ENCODE peak calls at places on chromosomes 5 and 9, in four cellular contexts. R is WTC11, L is K562, Q is HepG2. D is an unnamed sample.

GRCh38 chr5:67679184-67679855 is 482.7 kb upstream of the CD180 start:
- DNase-seq in Q (no peak), R (no peak), L (no peak), D (no peak)

GRCh38 chr5:52554297-52554696 is 233.4 kb upstream of the ITGA1 start:
- DNase-seq in L (no peak), Q (no peak), R (no peak), D (no peak)

GRCh38 chr5:115418788-115419187 is 122.3 kb upstream of the CCDC112 start:
- DNase-seq in Q (no peak), L (no peak), R (no peak), D (no peak)

GRCh38 chr5:67196537-67197059 is at the start of gene CD180:
- DNase-seq in L (no peak), R (no peak), Q (no peak), D (no peak)

GRCh38 chr5:134026521-134027202 is 21.9 kb upstream of the VDAC1 start:
- DNase-seq in L (peak; percentile 69), Q (peak; percentile 75), R (peak; percentile 74), D (peak; percentile 81)

GRCh38 chr5:69528015-69528414 is 32.0 kb upstream of the GTF2H2C start:
- DNase-seq in Q (no peak), R (no peak), L (no peak), D (no peak)

GRCh38 chr9:128323192-128323730 is 622 bp downstream of the COQ4 start:
- DNase-seq in R (no peak), L (no peak), Q (no peak), D (no peak)

GRCh38 chr9:114958021-114958846 is 27.8 kb upstream of the TNFSF8 start:
- DNase-seq in Q (no peak), L (no peak), R (no peak), D (no peak)

GRCh38 chr5:61575103-61575502 is 243.0 kb downstream of the ZSWIM6 start:
- DNase-seq in L (peak; percentile 76), Q (no peak), R (no peak), D (no peak)

GRCh38 chr5:128777052-128777451 is 188.2 kb upstream of the SLC27A6 start:
- DNase-seq in Q (no peak), L (no peak), R (no peak), D (no peak)

GRCh38 chr9:108779506-108779905 is 76.3 kb downstream of the ACTL7B start:
- DNase-seq in R (no peak), Q (no peak), L (no peak), D (no peak)

GRCh38 chr5:78497573-78498533 is 137.4 kb downstream of the SCAMP1 start:
- DNase-seq in R (no peak), Q (no peak), L (no peak), D (no peak)

GRCh38 chr5:78500028-78500427 is 139.6 kb downstream of the SCAMP1 start:
- DNase-seq in L (no peak), Q (no peak), R (no peak), D (no peak)

GRCh38 chr5:78499485-78499884 is 139.1 kb downstream of the SCAMP1 start:
- DNase-seq in L (no peak), Q (no peak), R (no peak), D (no peak)

GRCh38 chr5:78495800-78496199 is 135.4 kb downstream of the SCAMP1 start:
- DNase-seq in R (peak; percentile 46), Q (no peak), L (no peak), D (no peak)

GRCh38 chr5:78496373-78496772 is 136.0 kb downstream of the SCAMP1 start:
- DNase-seq in R (no peak), Q (peak; percentile 15), L (no peak), D (no peak)
- TF ChIP-seq ELF4 in R (no peak), Q (no peak), L (no peak), D (no peak)

DNA sequence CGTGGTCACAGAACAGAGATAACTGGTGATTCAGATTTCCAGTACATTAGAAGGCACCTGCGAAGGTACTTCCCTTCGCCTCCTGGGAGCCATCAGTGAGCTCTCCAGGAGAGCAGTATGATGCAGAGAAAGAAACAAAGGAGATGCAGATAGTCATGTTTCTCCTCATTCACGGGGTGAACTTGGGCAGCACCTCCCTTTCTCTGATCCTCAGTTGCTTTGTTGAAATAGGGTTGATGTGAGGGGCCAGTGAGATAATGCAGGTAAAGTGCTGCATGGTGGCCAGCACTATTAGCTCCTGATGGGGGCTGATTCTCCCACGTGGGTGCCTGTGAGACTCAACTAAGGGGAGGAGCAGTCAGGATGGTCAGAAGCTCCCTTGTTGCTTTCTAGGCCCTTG is 46.6 kb upstream of the ZNF169 start:
- DNase-seq in R (no peak), Q (no peak), L (no peak), D (no peak)
- TF ChIP-seq ELF4 in R (no peak), Q (no peak), L (no peak), D (no peak)

GRCh38 chr5:96125335-96125891 is 163.8 kb upstream of the ELL2 start:
- DNase-seq in R (no peak), L (no peak), Q (peak; percentile 92), D (no peak)

GRCh38 chr5:96124589-96124988 is 162.9 kb upstream of the ELL2 start:
- DNase-seq in L (no peak), Q (no peak), R (no peak), D (no peak)

GRCh38 chr5:96129276-96129675 is 167.6 kb upstream of the ELL2 start:
- DNase-seq in L (no peak), R (no peak), Q (no peak), D (no peak)

GRCh38 chr5:96127538-96127937 is 165.9 kb upstream of the ELL2 start:
- DNase-seq in L (no peak), Q (no peak), R (no peak), D (no peak)

DNA sequence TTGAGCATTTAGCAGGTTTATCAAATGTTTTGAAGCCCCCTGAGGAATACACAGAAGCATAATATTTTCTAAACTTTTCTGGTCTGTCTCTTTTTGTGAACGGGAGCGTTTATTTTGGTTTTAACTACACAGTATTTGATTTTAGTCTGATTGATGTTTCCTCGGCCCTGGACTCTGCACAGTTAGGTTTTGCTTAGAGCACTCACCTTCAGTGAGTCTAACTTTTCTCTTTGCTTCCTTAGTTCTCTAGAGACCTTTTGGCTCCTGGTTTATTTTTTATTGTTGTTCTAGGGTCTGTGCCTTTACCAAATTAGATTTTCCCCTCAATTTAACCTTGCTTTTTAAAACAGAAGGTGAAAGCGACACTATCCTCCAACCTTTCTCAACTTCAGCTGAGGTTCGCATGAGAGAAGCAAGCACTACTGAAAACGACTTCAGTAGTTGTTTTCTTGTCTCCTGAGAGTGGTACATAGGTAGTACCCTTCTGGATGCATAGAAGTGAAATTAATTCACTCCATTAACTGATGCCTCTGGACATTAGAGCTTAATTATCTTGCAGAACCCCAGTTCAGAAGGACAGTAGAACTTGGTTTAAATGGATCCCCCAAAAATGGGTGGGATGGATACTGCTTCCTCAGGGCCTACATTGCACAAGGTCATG is 166.7 kb upstream of the ELL2 start:
- DNase-seq in R (no peak), Q (no peak), L (no peak), D (no peak)
- TF ChIP-seq ELF4 in R (no peak), Q (no peak), L (no peak), D (no peak)

DNA sequence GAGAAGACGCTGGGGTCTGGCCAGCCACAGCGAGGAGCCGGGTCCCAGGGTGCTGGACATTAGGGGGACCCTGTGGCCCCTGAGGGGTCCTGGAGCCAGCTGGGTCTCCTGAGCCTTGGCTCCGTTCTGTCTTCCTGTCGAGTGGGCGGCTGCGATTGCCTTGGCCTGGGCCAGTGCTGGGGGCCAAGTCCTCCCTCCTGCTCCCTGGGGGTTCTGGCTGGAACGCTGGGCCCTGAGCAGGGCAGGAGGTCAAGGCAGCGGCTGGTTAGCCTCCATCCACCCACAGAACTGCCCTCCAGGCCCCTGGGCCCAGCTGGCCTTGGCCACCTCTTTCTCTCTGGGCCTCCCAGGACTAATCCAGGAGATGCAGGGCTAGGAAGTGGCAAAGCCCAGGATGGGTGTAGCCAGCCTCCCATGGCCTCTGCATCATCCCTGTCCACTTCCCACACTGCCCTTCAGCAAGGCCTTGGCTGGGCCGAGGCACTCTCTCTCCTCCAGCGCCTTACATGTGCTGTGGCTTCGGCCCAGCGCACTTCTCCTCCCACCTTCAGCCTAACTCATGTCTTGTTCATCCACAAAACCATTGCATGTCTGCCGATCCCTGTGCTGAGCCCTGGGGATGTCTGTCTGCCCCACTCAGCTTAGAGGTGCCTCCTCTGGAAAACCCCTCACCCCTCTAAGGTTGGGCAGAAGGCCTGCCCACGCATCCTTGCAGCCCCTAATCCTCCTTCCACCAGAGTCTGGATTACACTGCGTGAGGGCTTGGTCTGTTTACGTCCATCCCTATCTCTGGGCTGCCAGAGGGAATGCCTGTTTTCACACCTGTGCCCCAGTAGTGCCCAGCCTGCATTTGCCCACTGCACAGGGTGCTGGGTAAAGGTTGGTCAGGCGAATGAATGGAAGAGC is 5.0 kb downstream of the LAMC3 start:
- DNase-seq in R (no peak), Q (no peak), L (no peak), D (no peak)
- TF ChIP-seq ELF4 in R (no peak), Q (no peak), L (no peak), D (no peak)

GRCh38 chr5:18276939-18277338 is 642.7 kb downstream of the TAF11L14 start:
- DNase-seq in Q (no peak), R (no peak), L (no peak), D (no peak)

GRCh38 chr5:18285257-18285656 is 651.0 kb downstream of the TAF11L14 start:
- DNase-seq in Q (no peak), R (no peak), L (no peak), D (no peak)

GRCh38 chr5:18281947-18282557 is 647.8 kb downstream of the TAF11L14 start:
- DNase-seq in Q (peak; percentile 17), R (no peak), L (peak; percentile 4), D (peak; percentile 32)
- TF ChIP-seq ELF4 in Q (no peak), R (no peak), L (no peak), D (no peak)

GRCh38 chr9:131968632-131969031 is 111.0 kb downstream of the MED27 start:
- DNase-seq in Q (no peak), R (no peak), L (no peak), D (no peak)
- TF ChIP-seq ELF4 in Q (no peak), R (no peak), L (no peak), D (no peak)

GRCh38 chr9:135347461-135347860 is 132.1 kb upstream of the PPP1R26 start:
- DNase-seq in L (no peak), R (no peak), Q (no peak), D (no peak)

GRCh38 chr9:135348076-135348787 is 131.3 kb upstream of the PPP1R26 start:
- DNase-seq in Q (no peak), R (no peak), L (no peak), D (no peak)

GRCh38 chr9:135349963-135350360 is 129.6 kb upstream of the PPP1R26 start:
- DNase-seq in Q (no peak), R (no peak), L (no peak), D (no peak)

GRCh38 chr9:135349212-135349962 is 130.2 kb upstream of the PPP1R26 start:
- DNase-seq in L (no peak), R (no peak), Q (no peak), D (no peak)

DNA sequence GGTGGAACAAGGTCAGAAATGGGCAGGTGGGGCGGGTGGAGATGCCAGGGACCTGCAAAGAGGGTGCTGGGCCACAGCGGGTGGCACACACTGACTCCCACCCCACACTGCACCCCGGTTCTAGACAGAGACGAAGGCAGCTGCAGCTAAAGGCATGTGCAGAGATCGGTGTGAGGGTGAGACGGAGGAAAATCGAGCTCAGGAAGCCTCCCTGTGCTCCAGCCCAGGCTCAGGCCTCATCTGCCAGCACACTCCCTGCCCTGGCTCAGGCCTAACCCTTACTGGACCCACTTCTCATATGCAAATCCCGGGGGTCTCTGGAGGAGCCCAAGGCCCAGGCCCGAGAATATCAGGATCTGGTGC is 130.8 kb upstream of the PPP1R26 start:
- DNase-seq in L (no peak), R (no peak), Q (no peak), D (no peak)
- TF ChIP-seq ELF4 in L (no peak), R (no peak), Q (no peak), D (no peak)